ENCODE peak calls at places on chromosomes 2 and 18, in ten cellular contexts. One of them, this sample, is unnamed.

GRCh38 chr18:12059334-12060181 is 34.1 kb upstream of the ANKRD62 start:
- DNase-seq in astrocyte of the cerebellum: no peak
- DNase-seq in fibroblast of lung: no peak
- DNase-seq in bronchial epithelial cell: no peak
- DNase-seq in cardiac muscle cell: no peak
- DNase-seq in PC-9: no peak
- DNase-seq in NB4: no peak
- DNase-seq in A549: no peak
- DNase-seq in upper lobe of left lung: no peak
- DNase-seq in HCT116: peak
- DNase-seq in this sample: no peak

GRCh38 chr18:79071037-79071960 is 2.1 kb downstream of the ATP9B start:
- DNase-seq in HCT116: no peak
- DNase-seq in bronchial epithelial cell: no peak
- DNase-seq in fibroblast of lung: no peak
- DNase-seq in astrocyte of the cerebellum: no peak
- DNase-seq in PC-9: no peak
- DNase-seq in NB4: peak
- DNase-seq in A549: no peak
- DNase-seq in cardiac muscle cell: no peak
- DNase-seq in upper lobe of left lung: no peak
- DNase-seq in this sample: no peak

GRCh38 chr2:39409697-39410389 is 27.2 kb downstream of the MAP4K3 start:
- DNase-seq in fibroblast of lung: peak
- DNase-seq in NB4: no peak
- DNase-seq in bronchial epithelial cell: no peak
- DNase-seq in cardiac muscle cell: no peak
- DNase-seq in astrocyte of the cerebellum: no peak
- DNase-seq in A549: no peak
- DNase-seq in upper lobe of left lung: no peak
- DNase-seq in HCT116: no peak
- DNase-seq in PC-9: no peak
- DNase-seq in this sample: no peak

GRCh38 chr18:6021341-6022088 is 126.2 kb upstream of the TMEM200C start:
- DNase-seq in cardiac muscle cell: no peak
- DNase-seq in HCT116: no peak
- DNase-seq in PC-9: no peak
- DNase-seq in A549: no peak
- DNase-seq in fibroblast of lung: peak
- DNase-seq in astrocyte of the cerebellum: no peak
- DNase-seq in upper lobe of left lung: no peak
- DNase-seq in NB4: peak
- DNase-seq in bronchial epithelial cell: no peak
- DNase-seq in this sample: no peak

GRCh38 chr2:134104754-134105153 is 149.1 kb upstream of the MGAT5 start:
- DNase-seq in fibroblast of lung: no peak
- DNase-seq in HCT116: no peak
- DNase-seq in A549: no peak
- DNase-seq in PC-9: no peak
- DNase-seq in cardiac muscle cell: no peak
- DNase-seq in astrocyte of the cerebellum: no peak
- DNase-seq in bronchial epithelial cell: peak
- DNase-seq in NB4: peak
- DNase-seq in upper lobe of left lung: no peak
- DNase-seq in this sample: no peak

GRCh38 chr2:46800218-46800617 is 115.4 kb downstream of the MCFD2 start:
- DNase-seq in fibroblast of lung: peak
- DNase-seq in upper lobe of left lung: no peak
- DNase-seq in HCT116: no peak
- DNase-seq in A549: no peak
- DNase-seq in astrocyte of the cerebellum: no peak
- DNase-seq in bronchial epithelial cell: no peak
- DNase-seq in cardiac muscle cell: no peak
- DNase-seq in NB4: no peak
- DNase-seq in PC-9: no peak
- DNase-seq in this sample: no peak

GRCh38 chr2:233772153-233772552 is 6.0 kb upstream of the MROH2A start:
- DNase-seq in PC-9: no peak
- DNase-seq in A549: no peak
- DNase-seq in HCT116: no peak
- DNase-seq in bronchial epithelial cell: no peak
- DNase-seq in cardiac muscle cell: no peak
- DNase-seq in fibroblast of lung: no peak
- DNase-seq in astrocyte of the cerebellum: no peak
- DNase-seq in upper lobe of left lung: no peak
- DNase-seq in NB4: no peak
- DNase-seq in this sample: no peak

GRCh38 chr18:53567935-53568574 is 656.4 kb downstream of the MBD2 start:
- DNase-seq in HCT116: no peak
- DNase-seq in NB4: peak
- DNase-seq in cardiac muscle cell: peak
- DNase-seq in A549: peak
- DNase-seq in upper lobe of left lung: no peak
- DNase-seq in astrocyte of the cerebellum: peak
- DNase-seq in fibroblast of lung: peak
- DNase-seq in bronchial epithelial cell: peak
- DNase-seq in PC-9: no peak
- DNase-seq in this sample: peak

GRCh38 chr2:191298306-191298705 is 53.1 kb downstream of the MYO1B start:
- DNase-seq in astrocyte of the cerebellum: no peak
- DNase-seq in A549: no peak
- DNase-seq in bronchial epithelial cell: no peak
- DNase-seq in cardiac muscle cell: no peak
- DNase-seq in fibroblast of lung: peak
- DNase-seq in HCT116: no peak
- DNase-seq in upper lobe of left lung: no peak
- DNase-seq in NB4: no peak
- DNase-seq in PC-9: no peak
- DNase-seq in this sample: no peak

GRCh38 chr2:191297031-191297430 is 51.8 kb downstream of the MYO1B start:
- DNase-seq in fibroblast of lung: no peak
- DNase-seq in bronchial epithelial cell: no peak
- DNase-seq in NB4: no peak
- DNase-seq in astrocyte of the cerebellum: no peak
- DNase-seq in A549: no peak
- DNase-seq in cardiac muscle cell: no peak
- DNase-seq in PC-9: no peak
- DNase-seq in HCT116: no peak
- DNase-seq in upper lobe of left lung: no peak
- DNase-seq in this sample: no peak

GRCh38 chr2:191299866-191300265 is 54.7 kb downstream of the MYO1B start:
- DNase-seq in astrocyte of the cerebellum: no peak
- DNase-seq in bronchial epithelial cell: no peak
- DNase-seq in HCT116: no peak
- DNase-seq in fibroblast of lung: no peak
- DNase-seq in upper lobe of left lung: no peak
- DNase-seq in NB4: no peak
- DNase-seq in A549: no peak
- DNase-seq in PC-9: no peak
- DNase-seq in cardiac muscle cell: no peak
- DNase-seq in this sample: no peak

GRCh38 chr2:191296083-191297006 is 51.1 kb downstream of the MYO1B start:
- DNase-seq in NB4: no peak
- DNase-seq in upper lobe of left lung: no peak
- DNase-seq in astrocyte of the cerebellum: no peak
- DNase-seq in cardiac muscle cell: no peak
- DNase-seq in bronchial epithelial cell: no peak
- DNase-seq in PC-9: no peak
- DNase-seq in HCT116: no peak
- DNase-seq in A549: no peak
- DNase-seq in fibroblast of lung: no peak
- DNase-seq in this sample: no peak

DNA sequence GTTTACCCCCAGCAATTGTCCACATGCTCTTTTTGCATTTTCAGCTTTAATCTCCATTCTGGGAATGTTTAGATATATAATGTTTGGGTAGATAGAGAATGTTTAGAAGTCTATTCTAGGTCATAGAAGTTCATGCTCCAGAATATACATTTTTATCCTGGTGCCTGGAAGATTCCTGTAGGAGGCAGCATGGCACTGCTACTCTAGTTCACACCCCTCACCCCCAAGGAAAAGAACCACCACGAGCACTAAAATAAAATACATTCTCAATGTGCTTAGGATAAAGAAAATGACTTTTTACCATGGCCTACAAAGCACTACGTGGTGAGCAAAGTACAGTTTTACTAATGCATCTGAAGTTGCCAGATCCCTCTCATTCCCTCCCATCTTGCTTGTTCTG is 53.8 kb downstream of the MYO1B start:
- DNase-seq in astrocyte of the cerebellum: no peak
- DNase-seq in upper lobe of left lung: no peak
- DNase-seq in A549: no peak
- DNase-seq in PC-9: no peak
- DNase-seq in cardiac muscle cell: no peak
- DNase-seq in HCT116: no peak
- DNase-seq in NB4: no peak
- DNase-seq in fibroblast of lung: no peak
- DNase-seq in bronchial epithelial cell: no peak
- DNase-seq in this sample: no peak
- TF ChIP-seq CTCF in astrocyte of the cerebellum: peak
- TF ChIP-seq CTCF in upper lobe of left lung: no peak
- TF ChIP-seq CTCF in A549: no peak
- TF ChIP-seq CTCF in PC-9: no peak
- TF ChIP-seq CTCF in cardiac muscle cell: peak
- TF ChIP-seq CTCF in HCT116: no peak
- TF ChIP-seq CTCF in NB4: no peak
- TF ChIP-seq CTCF in fibroblast of lung: peak
- TF ChIP-seq CTCF in bronchial epithelial cell: no peak
- TF ChIP-seq CTCF in this sample: no peak

GRCh38 chr2:121649652-121650553 is 641 bp upstream of the CLASP1 start:
- DNase-seq in A549: peak
- DNase-seq in HCT116: peak
- DNase-seq in PC-9: peak
- DNase-seq in fibroblast of lung: peak
- DNase-seq in NB4: peak
- DNase-seq in upper lobe of left lung: peak
- DNase-seq in astrocyte of the cerebellum: peak
- DNase-seq in cardiac muscle cell: peak
- DNase-seq in bronchial epithelial cell: peak
- DNase-seq in this sample: peak

GRCh38 chr2:121648611-121649401 is 456 bp downstream of the CLASP1 start:
- DNase-seq in A549: peak
- DNase-seq in astrocyte of the cerebellum: peak
- DNase-seq in PC-9: peak
- DNase-seq in bronchial epithelial cell: peak
- DNase-seq in fibroblast of lung: peak
- DNase-seq in upper lobe of left lung: peak
- DNase-seq in NB4: peak
- DNase-seq in cardiac muscle cell: peak
- DNase-seq in HCT116: no peak
- DNase-seq in this sample: peak

GRCh38 chr2:121648206-121648605 is 1.1 kb downstream of the CLASP1 start:
- DNase-seq in cardiac muscle cell: peak
- DNase-seq in NB4: peak
- DNase-seq in HCT116: no peak
- DNase-seq in upper lobe of left lung: no peak
- DNase-seq in A549: no peak
- DNase-seq in bronchial epithelial cell: no peak
- DNase-seq in PC-9: no peak
- DNase-seq in fibroblast of lung: peak
- DNase-seq in astrocyte of the cerebellum: no peak
- DNase-seq in this sample: peak

GRCh38 chr2:121649402-121649651 is at the start of gene CLASP1:
- DNase-seq in astrocyte of the cerebellum: peak
- DNase-seq in HCT116: peak
- DNase-seq in bronchial epithelial cell: peak
- DNase-seq in A549: peak
- DNase-seq in cardiac muscle cell: peak
- DNase-seq in fibroblast of lung: peak
- DNase-seq in NB4: peak
- DNase-seq in PC-9: peak
- DNase-seq in upper lobe of left lung: peak
- DNase-seq in this sample: peak

DNA sequence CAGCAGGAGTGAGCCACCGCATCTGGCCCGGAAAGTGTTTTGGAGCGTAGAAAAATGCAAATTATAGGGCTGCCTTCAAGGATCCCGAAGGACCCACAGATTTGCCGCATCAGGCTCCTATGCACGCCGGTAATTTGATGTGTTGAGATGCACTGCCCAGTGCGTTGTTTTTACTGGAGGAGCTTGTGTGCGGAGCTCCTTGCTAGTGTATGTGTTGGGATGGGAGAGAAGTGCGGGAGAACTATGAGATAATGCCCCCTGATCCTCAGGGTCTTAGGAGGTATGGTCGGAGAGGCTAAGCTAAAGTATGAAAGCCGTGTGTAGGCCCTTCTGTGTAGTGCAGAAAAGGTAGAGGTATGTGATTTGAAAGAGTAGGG is 1.3 kb upstream of the CLASP1 start:
- DNase-seq in upper lobe of left lung: no peak
- DNase-seq in A549: no peak
- DNase-seq in astrocyte of the cerebellum: no peak
- DNase-seq in fibroblast of lung: peak
- DNase-seq in HCT116: no peak
- DNase-seq in cardiac muscle cell: peak
- DNase-seq in bronchial epithelial cell: no peak
- DNase-seq in NB4: peak
- DNase-seq in PC-9: peak
- DNase-seq in this sample: peak
- H3K4me3 ChIP-seq in upper lobe of left lung: peak
- H3K4me3 ChIP-seq in A549: peak
- H3K4me3 ChIP-seq in astrocyte of the cerebellum: peak
- H3K4me3 ChIP-seq in fibroblast of lung: peak
- H3K4me3 ChIP-seq in HCT116: peak
- H3K4me3 ChIP-seq in cardiac muscle cell: peak
- H3K4me3 ChIP-seq in bronchial epithelial cell: peak
- H3K4me3 ChIP-seq in NB4: peak
- H3K4me3 ChIP-seq in PC-9: peak
- H3K4me3 ChIP-seq in this sample: peak

DNA sequence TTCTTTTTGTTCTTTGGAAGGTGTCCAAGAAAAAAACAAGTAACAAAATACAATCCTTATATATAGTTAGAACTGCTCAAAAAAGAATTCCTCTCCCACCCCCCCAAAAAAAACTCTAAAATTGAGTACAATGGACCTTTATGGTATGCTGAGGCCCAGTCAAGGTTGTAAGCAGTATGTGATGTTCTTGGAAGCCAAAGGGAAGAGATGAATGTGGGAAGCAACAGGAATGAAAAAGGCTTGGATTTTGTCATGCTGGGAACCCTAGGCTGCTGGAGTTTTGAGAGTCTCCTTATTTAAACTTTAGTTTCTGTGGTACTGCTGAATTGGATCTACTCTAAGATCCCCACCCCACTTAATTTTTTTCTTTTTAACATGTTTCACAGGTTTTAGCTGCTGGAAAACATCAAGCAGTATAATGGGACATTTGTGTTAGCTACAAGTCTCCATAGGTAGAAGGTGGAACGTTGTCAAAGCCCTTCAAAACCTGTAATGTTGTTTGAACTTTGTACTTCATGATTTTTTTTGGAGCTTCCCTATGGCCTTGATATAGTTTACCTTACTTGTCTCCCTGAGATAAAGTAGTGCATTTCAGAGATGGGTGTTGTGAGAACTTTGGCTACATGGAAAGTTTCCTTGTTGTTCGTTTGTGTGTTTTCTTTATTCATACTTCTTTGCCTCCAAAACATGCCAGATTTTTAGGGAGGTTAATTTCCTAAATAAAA is 57.7 kb downstream of the PHLPP1 start:
- DNase-seq in NB4: no peak
- DNase-seq in fibroblast of lung: no peak
- DNase-seq in A549: no peak
- DNase-seq in PC-9: no peak
- DNase-seq in upper lobe of left lung: no peak
- DNase-seq in cardiac muscle cell: no peak
- DNase-seq in astrocyte of the cerebellum: no peak
- DNase-seq in bronchial epithelial cell: no peak
- DNase-seq in HCT116: no peak
- DNase-seq in this sample: no peak
- TF ChIP-seq CTCF in NB4: no peak
- TF ChIP-seq CTCF in fibroblast of lung: no peak
- TF ChIP-seq CTCF in A549: no peak
- TF ChIP-seq CTCF in PC-9: no peak
- TF ChIP-seq CTCF in upper lobe of left lung: no peak
- TF ChIP-seq CTCF in cardiac muscle cell: no peak
- TF ChIP-seq CTCF in astrocyte of the cerebellum: no peak
- TF ChIP-seq CTCF in bronchial epithelial cell: no peak
- TF ChIP-seq CTCF in HCT116: no peak
- TF ChIP-seq CTCF in this sample: no peak

GRCh38 chr18:413263-413662 is 87.2 kb downstream of the COLEC12 start:
- DNase-seq in upper lobe of left lung: no peak
- DNase-seq in PC-9: no peak
- DNase-seq in A549: peak
- DNase-seq in HCT116: no peak
- DNase-seq in NB4: no peak
- DNase-seq in astrocyte of the cerebellum: no peak
- DNase-seq in fibroblast of lung: peak
- DNase-seq in cardiac muscle cell: peak
- DNase-seq in bronchial epithelial cell: peak
- DNase-seq in this sample: no peak

GRCh38 chr18:417495-417894 is 83.0 kb downstream of the COLEC12 start:
- DNase-seq in PC-9: no peak
- DNase-seq in astrocyte of the cerebellum: no peak
- DNase-seq in bronchial epithelial cell: no peak
- DNase-seq in A549: no peak
- DNase-seq in cardiac muscle cell: peak
- DNase-seq in HCT116: no peak
- DNase-seq in fibroblast of lung: no peak
- DNase-seq in upper lobe of left lung: no peak
- DNase-seq in NB4: no peak
- DNase-seq in this sample: no peak

GRCh38 chr18:415047-415446 is 85.5 kb downstream of the COLEC12 start:
- DNase-seq in cardiac muscle cell: no peak
- DNase-seq in A549: no peak
- DNase-seq in NB4: no peak
- DNase-seq in fibroblast of lung: no peak
- DNase-seq in PC-9: no peak
- DNase-seq in bronchial epithelial cell: no peak
- DNase-seq in astrocyte of the cerebellum: no peak
- DNase-seq in upper lobe of left lung: no peak
- DNase-seq in HCT116: no peak
- DNase-seq in this sample: no peak

GRCh38 chr18:416928-417327 is 83.6 kb downstream of the COLEC12 start:
- DNase-seq in NB4: no peak
- DNase-seq in A549: no peak
- DNase-seq in upper lobe of left lung: no peak
- DNase-seq in cardiac muscle cell: peak
- DNase-seq in HCT116: no peak
- DNase-seq in fibroblast of lung: no peak
- DNase-seq in bronchial epithelial cell: no peak
- DNase-seq in astrocyte of the cerebellum: no peak
- DNase-seq in PC-9: no peak
- DNase-seq in this sample: no peak

DNA sequence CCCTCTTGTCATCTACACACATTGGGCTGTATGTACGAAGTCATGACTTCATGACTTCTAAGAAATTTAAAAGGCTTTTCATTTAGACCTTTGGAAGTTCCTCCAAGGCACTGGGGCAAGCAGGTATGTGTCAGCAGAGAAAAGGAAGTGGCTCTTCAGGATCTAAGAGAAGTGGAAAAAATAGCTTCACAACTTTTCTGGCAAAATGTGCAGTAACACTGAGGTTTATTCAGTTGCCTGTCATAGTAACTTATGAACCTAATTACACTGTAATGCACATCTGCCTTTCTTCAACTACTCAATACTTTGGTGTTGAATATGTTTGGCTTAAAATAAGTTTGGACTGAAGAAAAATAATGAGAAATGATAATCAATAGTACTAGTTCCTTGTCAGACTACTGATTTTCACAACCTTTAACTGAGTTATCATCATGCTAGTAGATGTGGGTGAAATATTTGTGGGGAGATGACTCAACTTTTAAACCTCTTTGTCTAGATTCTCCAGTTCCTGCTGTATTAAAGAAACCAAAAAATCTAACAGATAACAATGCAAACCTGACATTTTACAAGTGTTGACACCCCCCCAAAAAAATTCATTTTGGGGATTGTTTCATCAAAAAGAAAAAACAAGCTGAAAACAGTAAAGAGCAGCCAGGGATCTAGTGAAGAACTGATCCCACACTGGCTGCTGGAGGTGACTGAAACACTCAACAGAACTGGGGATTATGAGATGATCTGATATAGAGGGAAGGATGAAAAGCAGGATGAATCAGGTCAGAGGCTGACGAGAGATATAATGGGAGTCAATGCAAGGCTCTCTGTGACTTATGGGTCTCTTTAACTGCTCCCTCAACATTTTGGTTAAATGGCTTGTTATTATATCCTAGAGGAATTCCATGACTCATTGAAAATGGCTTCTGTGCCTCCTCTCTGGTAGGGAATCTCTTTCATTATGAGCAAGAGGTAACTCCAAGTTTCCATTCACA is 84.6 kb downstream of the COLEC12 start:
- DNase-seq in upper lobe of left lung: no peak
- DNase-seq in bronchial epithelial cell: peak
- DNase-seq in NB4: no peak
- DNase-seq in A549: no peak
- DNase-seq in cardiac muscle cell: peak
- DNase-seq in HCT116: no peak
- DNase-seq in astrocyte of the cerebellum: no peak
- DNase-seq in PC-9: no peak
- DNase-seq in fibroblast of lung: peak
- DNase-seq in this sample: no peak
- H3K4me3 ChIP-seq in upper lobe of left lung: no peak
- H3K4me3 ChIP-seq in bronchial epithelial cell: no peak
- H3K4me3 ChIP-seq in NB4: no peak
- H3K4me3 ChIP-seq in A549: no peak
- H3K4me3 ChIP-seq in cardiac muscle cell: no peak
- H3K4me3 ChIP-seq in HCT116: no peak
- H3K4me3 ChIP-seq in astrocyte of the cerebellum: no peak
- H3K4me3 ChIP-seq in PC-9: no peak
- H3K4me3 ChIP-seq in fibroblast of lung: no peak
- H3K4me3 ChIP-seq in this sample: no peak

This sample was measured in GM12865.